ENCODE peak calls at places on chromosomes 13 and 19, in eight cellular contexts. P is IMR-90, G is ovary, T is uterus, I is right lobe of liver, A is A549, K is esophagus squamous epithelium, M is stomach. E is an unnamed sample.

GRCh38 chr13:49238621-49239020 is 9.1 kb upstream of the CDADC1 start:
- DNase-seq in P (no peak), K (no peak), A (no peak), M (no peak), I (no peak), T (no peak), G (no peak), E (no peak)

GRCh38 chr19:40626918-40627317 is 25.7 kb downstream of the LTBP4 start:
- DNase-seq in G (no peak), K (no peak), A (no peak), T (no peak), M (no peak), P (no peak), I (no peak), E (no peak)

GRCh38 chr19:54451997-54452396 is 3.0 kb downstream of the LENG8 start:
- DNase-seq in K (no peak), P (no peak), T (no peak), I (no peak), G (no peak), M (no peak), A (no peak), E (no peak)

GRCh38 chr13:28355822-28356371 is 139.0 kb downstream of the FLT1 start:
- DNase-seq in M (no peak), G (no peak), K (no peak), I (no peak), A (no peak), P (peak), T (no peak), E (no peak)

GRCh38 chr19:50266896-50267295 is 62.3 kb downstream of the KCNC3 start:
- DNase-seq in T (no peak), G (no peak), I (no peak), K (no peak), M (peak), P (no peak), A (peak), E (no peak)

GRCh38 chr19:44803442-44804428 is 5.2 kb upstream of the BCAM start:
- DNase-seq in T (no peak), P (no peak), A (no peak), K (no peak), M (no peak), G (no peak), I (no peak), E (no peak)

GRCh38 chr19:39397360-39398296 is 6.5 kb downstream of the MED29 start:
- DNase-seq in I (peak), P (peak), M (peak), T (peak), G (peak), A (peak), K (no peak), E (peak)

GRCh38 chr19:8149261-8150094 is at the start of gene FBN3:
- DNase-seq in G (no peak), K (no peak), M (no peak), A (no peak), P (no peak), T (no peak), I (no peak), E (no peak)

GRCh38 chr13:43804461-43805070 is 17.8 kb upstream of the ENOX1 start:
- DNase-seq in T (no peak), I (no peak), K (no peak), A (peak), M (no peak), G (no peak), P (peak), E (no peak)

DNA sequence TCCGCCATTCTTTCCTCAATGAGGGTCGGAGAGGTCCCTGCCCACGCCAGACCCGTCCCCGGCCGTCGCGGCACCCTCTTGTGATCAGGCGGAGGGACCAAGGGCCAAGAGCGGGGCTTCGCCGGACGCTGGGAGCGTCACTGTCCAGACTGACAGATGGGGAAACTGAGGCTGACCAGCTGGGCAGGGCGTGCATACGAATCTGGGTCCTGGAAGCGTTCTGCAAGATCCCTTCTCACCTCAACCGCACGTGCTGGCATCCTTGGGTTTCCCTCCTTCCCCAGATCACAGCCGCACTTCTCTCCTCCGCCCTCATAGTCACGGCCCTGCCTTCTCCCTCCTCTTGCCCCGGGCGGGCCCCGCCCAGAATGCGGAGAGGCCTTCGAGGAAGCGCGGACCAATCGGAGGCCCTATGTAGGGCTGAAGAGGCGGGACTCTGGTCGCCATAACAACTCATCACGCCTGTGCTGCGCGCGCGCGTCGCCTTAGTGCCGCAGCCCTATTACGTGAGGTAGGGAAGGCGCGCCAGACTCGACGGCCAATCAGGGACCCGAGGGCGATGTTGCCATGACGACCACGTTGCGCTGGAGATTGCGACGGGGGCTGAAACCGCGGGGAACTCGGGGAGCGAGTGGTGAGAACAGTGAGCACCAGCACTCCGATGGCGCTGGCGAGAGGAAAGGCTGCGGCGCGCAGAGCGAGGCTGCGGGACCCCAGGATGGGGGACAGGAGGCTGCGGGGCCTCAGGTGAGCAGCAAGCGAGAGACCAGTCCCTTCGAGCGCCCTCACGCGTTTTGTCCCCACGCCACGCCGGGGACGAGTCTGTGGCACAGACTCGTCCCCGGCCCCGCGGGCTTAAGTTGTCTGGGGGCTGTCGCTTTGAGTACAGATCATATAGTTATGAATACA is 5.7 kb downstream of the RNF225 start:
- DNase-seq in T (peak), K (peak), I (peak), G (peak), P (peak), A (peak), M (peak), E (peak)
- TF ChIP-seq POLR2A in T (peak), K (no peak), I (peak), G (peak), P (peak), A (peak), M (no peak), E (no peak)

GRCh38 chr19:1766800-1767352 is 13.6 kb downstream of the ONECUT3 start:
- DNase-seq in G (no peak), K (no peak), I (no peak), P (no peak), T (no peak), M (no peak), A (no peak), E (no peak)
- H3K4me3 ChIP-seq in G (no peak), K (no peak), I (no peak), P (no peak), T (no peak), M (no peak), A (no peak), E (no peak)

DNA sequence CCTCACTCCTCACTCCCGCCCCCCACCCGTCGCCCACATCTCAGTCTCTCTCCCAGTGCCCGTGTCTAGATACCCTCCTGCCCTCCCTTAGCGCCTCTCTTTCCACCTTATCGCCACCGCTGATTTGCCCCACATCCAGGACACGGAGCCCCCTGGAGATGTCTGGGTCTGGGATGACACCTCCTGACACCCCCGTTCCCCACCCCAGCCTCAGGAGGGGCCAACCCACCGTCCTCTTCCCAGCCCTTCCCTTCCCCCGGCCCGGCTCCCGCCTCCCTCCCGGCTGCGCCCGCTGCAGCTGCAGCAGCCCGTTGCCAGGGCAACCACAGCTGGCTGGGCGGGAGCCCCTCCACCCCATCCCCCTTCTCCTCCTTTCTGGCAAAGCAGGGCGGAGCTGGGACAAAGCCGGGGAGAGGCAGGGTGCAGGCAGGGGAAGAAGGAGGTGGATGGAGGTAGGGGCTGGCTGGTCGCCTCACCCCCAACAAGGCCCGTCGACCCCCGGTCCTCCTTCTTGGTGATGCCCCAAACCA is 13.5 kb downstream of the DPF1 start:
- DNase-seq in A (no peak), I (no peak), M (no peak), P (peak), K (no peak), T (peak), G (peak), E (no peak)
- TF ChIP-seq POLR2A in A (no peak), I (no peak), M (no peak), P (no peak), K (no peak), T (no peak), G (no peak), E (no peak)

GRCh38 chr19:47093254-47093653 is 20.3 kb downstream of the ZC3H4 start:
- DNase-seq in K (no peak), P (no peak), T (no peak), G (no peak), A (no peak), I (no peak), M (no peak), E (no peak)
- H3K4me3 ChIP-seq in K (no peak), P (no peak), T (no peak), G (no peak), A (no peak), I (no peak), M (no peak), E (no peak)

GRCh38 chr19:38304352-38304865 is 358 bp downstream of the C19orf33 start:
- DNase-seq in I (no peak), T (no peak), G (no peak), P (no peak), A (no peak), K (no peak), M (no peak), E (no peak)
- TF ChIP-seq POLR2A in I (no peak), T (no peak), G (no peak), P (no peak), A (no peak), K (no peak), M (no peak), E (no peak)